ENCODE peak calls at places on chromosomes 3 and 15, in five cellular contexts. One of them, this sample, is unnamed.

GRCh38 chr15:62326460-62327011 is 161.5 kb upstream of the C2CD4B start:
- DNase-seq in uterus: no peak
- DNase-seq in K562: no peak
- DNase-seq in left ventricle myocardium inferior: no peak
- DNase-seq in tibial artery: no peak
- DNase-seq in this sample: no peak

GRCh38 chr3:38992117-38992779 is 59.5 kb downstream of the SCN11A start:
- DNase-seq in uterus: no peak
- DNase-seq in K562: no peak
- DNase-seq in left ventricle myocardium inferior: no peak
- DNase-seq in tibial artery: no peak
- DNase-seq in this sample: no peak

GRCh38 chr3:32643354-32643753 is 41.6 kb upstream of the CNOT10 start:
- DNase-seq in uterus: no peak
- DNase-seq in K562: no peak
- DNase-seq in left ventricle myocardium inferior: no peak
- DNase-seq in tibial artery: no peak
- DNase-seq in this sample: no peak

GRCh38 chr3:122257951-122258350 is 67.1 kb upstream of the CSTA start:
- DNase-seq in uterus: no peak
- DNase-seq in K562: no peak
- DNase-seq in left ventricle myocardium inferior: no peak
- DNase-seq in tibial artery: no peak
- DNase-seq in this sample: no peak

GRCh38 chr3:45497963-45498362 is 96.6 kb upstream of the LIMD1 start:
- DNase-seq in uterus: peak
- DNase-seq in K562: no peak
- DNase-seq in left ventricle myocardium inferior: no peak
- DNase-seq in tibial artery: no peak
- DNase-seq in this sample: no peak

GRCh38 chr3:171453175-171453868 is 6.9 kb downstream of the TNIK start:
- DNase-seq in uterus: no peak
- DNase-seq in K562: peak
- DNase-seq in left ventricle myocardium inferior: no peak
- DNase-seq in tibial artery: no peak
- DNase-seq in this sample: no peak

GRCh38 chr3:27340524-27340923 is 28.7 kb downstream of the NEK10 start:
- DNase-seq in uterus: no peak
- DNase-seq in K562: no peak
- DNase-seq in left ventricle myocardium inferior: no peak
- DNase-seq in tibial artery: no peak
- DNase-seq in this sample: no peak

GRCh38 chr3:134666466-134666865 is 15.6 kb upstream of the KY start:
- DNase-seq in uterus: no peak
- DNase-seq in K562: no peak
- DNase-seq in left ventricle myocardium inferior: no peak
- DNase-seq in tibial artery: no peak
- DNase-seq in this sample: no peak

GRCh38 chr15:79897701-79898113 is 893 bp upstream of the MTHFS start:
- DNase-seq in uterus: no peak
- DNase-seq in K562: no peak
- DNase-seq in left ventricle myocardium inferior: no peak
- DNase-seq in tibial artery: no peak
- DNase-seq in this sample: no peak

GRCh38 chr3:131543714-131544113 is 40.9 kb upstream of the MRPL3 start:
- DNase-seq in uterus: peak
- DNase-seq in K562: no peak
- DNase-seq in left ventricle myocardium inferior: peak
- DNase-seq in tibial artery: no peak
- DNase-seq in this sample: peak

GRCh38 chr15:58165661-58166060 is 27.5 kb downstream of the AQP9 start:
- DNase-seq in uterus: no peak
- DNase-seq in K562: no peak
- DNase-seq in left ventricle myocardium inferior: peak
- DNase-seq in tibial artery: no peak
- DNase-seq in this sample: peak

GRCh38 chr15:29040367-29040745 is 154.6 kb downstream of the APBA2 start:
- DNase-seq in uterus: no peak
- DNase-seq in K562: no peak
- DNase-seq in left ventricle myocardium inferior: no peak
- DNase-seq in tibial artery: no peak
- DNase-seq in this sample: no peak

GRCh38 chr3:128317101-128317697 is 149.5 kb downstream of the DNAJB8 start:
- DNase-seq in uterus: peak
- DNase-seq in K562: no peak
- DNase-seq in left ventricle myocardium inferior: no peak
- DNase-seq in tibial artery: no peak
- DNase-seq in this sample: no peak

GRCh38 chr3:47089605-47090004 is 74.3 kb downstream of the SETD2 start:
- DNase-seq in uterus: no peak
- DNase-seq in K562: no peak
- DNase-seq in left ventricle myocardium inferior: no peak
- DNase-seq in tibial artery: no peak
- DNase-seq in this sample: no peak

GRCh38 chr3:5767304-5767703 is 579.8 kb downstream of the EDEM1 start:
- DNase-seq in uterus: no peak
- DNase-seq in K562: peak
- DNase-seq in left ventricle myocardium inferior: no peak
- DNase-seq in tibial artery: no peak
- DNase-seq in this sample: no peak

GRCh38 chr3:50503504-50503903 is at the start of gene CACNA2D2:
- DNase-seq in uterus: peak
- DNase-seq in K562: peak
- DNase-seq in left ventricle myocardium inferior: peak
- DNase-seq in tibial artery: peak
- DNase-seq in this sample: peak

GRCh38 chr15:58669108-58669507 is 80.4 kb downstream of the ADAM10 start:
- DNase-seq in uterus: no peak
- DNase-seq in K562: peak
- DNase-seq in left ventricle myocardium inferior: no peak
- DNase-seq in tibial artery: no peak
- DNase-seq in this sample: no peak

GRCh38 chr3:54670269-54671000 is 257.4 kb downstream of the LRTM1 start:
- DNase-seq in uterus: no peak
- DNase-seq in K562: no peak
- DNase-seq in left ventricle myocardium inferior: no peak
- DNase-seq in tibial artery: no peak
- DNase-seq in this sample: no peak

GRCh38 chr3:23829242-23829934 is 23.6 kb downstream of the UBE2E1 start:
- DNase-seq in uterus: no peak
- DNase-seq in K562: no peak
- DNase-seq in left ventricle myocardium inferior: no peak
- DNase-seq in tibial artery: no peak
- DNase-seq in this sample: no peak

GRCh38 chr3:138567403-138567802 is 26.7 kb downstream of the CEP70 start:
- DNase-seq in uterus: no peak
- DNase-seq in K562: no peak
- DNase-seq in left ventricle myocardium inferior: no peak
- DNase-seq in tibial artery: no peak
- DNase-seq in this sample: no peak

GRCh38 chr3:117898722-117899121 is 1135.9 kb downstream of the IGSF11 start:
- DNase-seq in uterus: no peak
- DNase-seq in K562: peak
- DNase-seq in left ventricle myocardium inferior: no peak
- DNase-seq in tibial artery: no peak
- DNase-seq in this sample: no peak

GRCh38 chr15:29089731-29090616 is 179.6 kb downstream of the NSMCE3 start:
- DNase-seq in uterus: no peak
- DNase-seq in K562: no peak
- DNase-seq in left ventricle myocardium inferior: no peak
- DNase-seq in tibial artery: no peak
- DNase-seq in this sample: no peak

GRCh38 chr15:35545825-35546580 is at the start of gene DPH6:
- DNase-seq in uterus: peak
- DNase-seq in K562: peak
- DNase-seq in left ventricle myocardium inferior: peak
- DNase-seq in tibial artery: peak
- DNase-seq in this sample: peak

GRCh38 chr3:118557513-118557912 is 477.1 kb downstream of the IGSF11 start:
- DNase-seq in uterus: no peak
- DNase-seq in K562: no peak
- DNase-seq in left ventricle myocardium inferior: no peak
- DNase-seq in tibial artery: no peak
- DNase-seq in this sample: no peak

GRCh38 chr3:71924721-71925120 is 139.8 kb upstream of the PROK2 start:
- DNase-seq in uterus: no peak
- DNase-seq in K562: no peak
- DNase-seq in left ventricle myocardium inferior: no peak
- DNase-seq in tibial artery: no peak
- DNase-seq in this sample: no peak

GRCh38 chr3:107412376-107412775 is 35.1 kb downstream of the CCDC54 start:
- DNase-seq in uterus: no peak
- DNase-seq in K562: no peak
- DNase-seq in left ventricle myocardium inferior: no peak
- DNase-seq in tibial artery: no peak
- DNase-seq in this sample: no peak

GRCh38 chr3:123724306-123724705 is 139.5 kb upstream of the HACD2 start:
- DNase-seq in uterus: no peak
- DNase-seq in K562: peak
- DNase-seq in left ventricle myocardium inferior: no peak
- DNase-seq in tibial artery: no peak
- DNase-seq in this sample: no peak

GRCh38 chr3:52518723-52519444 is 14.8 kb downstream of the NT5DC2 start:
- DNase-seq in uterus: peak
- DNase-seq in K562: peak
- DNase-seq in left ventricle myocardium inferior: no peak
- DNase-seq in tibial artery: no peak
- DNase-seq in this sample: no peak

GRCh38 chr3:152745677-152746076 is 89.3 kb upstream of the P2RY1 start:
- DNase-seq in uterus: no peak
- DNase-seq in K562: no peak
- DNase-seq in left ventricle myocardium inferior: no peak
- DNase-seq in tibial artery: no peak
- DNase-seq in this sample: no peak

GRCh38 chr3:11479230-11479620 is 164.5 kb downstream of the VGLL4 start:
- DNase-seq in uterus: no peak
- DNase-seq in K562: no peak
- DNase-seq in left ventricle myocardium inferior: no peak
- DNase-seq in tibial artery: no peak
- DNase-seq in this sample: no peak

GRCh38 chr3:132135628-132136333 is 101.0 kb upstream of the CPNE4 start:
- DNase-seq in uterus: no peak
- DNase-seq in K562: no peak
- DNase-seq in left ventricle myocardium inferior: no peak
- DNase-seq in tibial artery: no peak
- DNase-seq in this sample: no peak

GRCh38 chr3:46114324-46114988 is 87.2 kb upstream of the XCR1 start:
- DNase-seq in uterus: no peak
- DNase-seq in K562: no peak
- DNase-seq in left ventricle myocardium inferior: no peak
- DNase-seq in tibial artery: no peak
- DNase-seq in this sample: no peak

GRCh38 chr15:65355173-65355982 is 22.4 kb downstream of the IGDCC3 start:
- DNase-seq in uterus: no peak
- DNase-seq in K562: peak
- DNase-seq in left ventricle myocardium inferior: no peak
- DNase-seq in tibial artery: no peak
- DNase-seq in this sample: no peak

GRCh38 chr3:113051827-113052226 is 61.0 kb downstream of the GTPBP8 start:
- DNase-seq in uterus: peak
- DNase-seq in K562: no peak
- DNase-seq in left ventricle myocardium inferior: no peak
- DNase-seq in tibial artery: no peak
- DNase-seq in this sample: no peak

GRCh38 chr3:113053169-113053568 is 62.4 kb downstream of the GTPBP8 start:
- DNase-seq in uterus: no peak
- DNase-seq in K562: no peak
- DNase-seq in left ventricle myocardium inferior: no peak
- DNase-seq in tibial artery: no peak
- DNase-seq in this sample: no peak

GRCh38 chr3:113055201-113055600 is 64.4 kb downstream of the GTPBP8 start:
- DNase-seq in uterus: no peak
- DNase-seq in K562: no peak
- DNase-seq in left ventricle myocardium inferior: no peak
- DNase-seq in tibial artery: no peak
- DNase-seq in this sample: no peak

GRCh38 chr3:113057117-113057516 is 66.3 kb downstream of the GTPBP8 start:
- DNase-seq in uterus: no peak
- DNase-seq in K562: no peak
- DNase-seq in left ventricle myocardium inferior: no peak
- DNase-seq in tibial artery: no peak
- DNase-seq in this sample: no peak

GRCh38 chr3:113054552-113054951 is 63.8 kb downstream of the GTPBP8 start:
- DNase-seq in uterus: no peak
- DNase-seq in K562: no peak
- DNase-seq in left ventricle myocardium inferior: no peak
- DNase-seq in tibial artery: no peak
- DNase-seq in this sample: no peak
- TF ChIP-seq CTCF in uterus: no peak
- TF ChIP-seq CTCF in K562: no peak
- TF ChIP-seq CTCF in left ventricle myocardium inferior: no peak
- TF ChIP-seq CTCF in tibial artery: no peak
- TF ChIP-seq CTCF in this sample: no peak

GRCh38 chr3:177427096-177427495 is 229.8 kb upstream of the TBL1XR1 start:
- DNase-seq in uterus: no peak
- DNase-seq in K562: no peak
- DNase-seq in left ventricle myocardium inferior: no peak
- DNase-seq in tibial artery: no peak
- DNase-seq in this sample: no peak
- H3K4me3 ChIP-seq in uterus: no peak
- H3K4me3 ChIP-seq in K562: no peak
- H3K4me3 ChIP-seq in left ventricle myocardium inferior: no peak
- H3K4me3 ChIP-seq in tibial artery: no peak
- H3K4me3 ChIP-seq in this sample: no peak

GRCh38 chr3:49119439-49119838 is 1.2 kb downstream of the USP19 start:
- DNase-seq in uterus: no peak
- DNase-seq in K562: no peak
- DNase-seq in left ventricle myocardium inferior: no peak
- DNase-seq in tibial artery: no peak
- DNase-seq in this sample: no peak
- H3K27ac ChIP-seq in uterus: peak
- H3K27ac ChIP-seq in K562: peak
- H3K27ac ChIP-seq in left ventricle myocardium inferior: peak
- H3K27ac ChIP-seq in tibial artery: peak
- H3K27ac ChIP-seq in this sample: peak

DNA sequence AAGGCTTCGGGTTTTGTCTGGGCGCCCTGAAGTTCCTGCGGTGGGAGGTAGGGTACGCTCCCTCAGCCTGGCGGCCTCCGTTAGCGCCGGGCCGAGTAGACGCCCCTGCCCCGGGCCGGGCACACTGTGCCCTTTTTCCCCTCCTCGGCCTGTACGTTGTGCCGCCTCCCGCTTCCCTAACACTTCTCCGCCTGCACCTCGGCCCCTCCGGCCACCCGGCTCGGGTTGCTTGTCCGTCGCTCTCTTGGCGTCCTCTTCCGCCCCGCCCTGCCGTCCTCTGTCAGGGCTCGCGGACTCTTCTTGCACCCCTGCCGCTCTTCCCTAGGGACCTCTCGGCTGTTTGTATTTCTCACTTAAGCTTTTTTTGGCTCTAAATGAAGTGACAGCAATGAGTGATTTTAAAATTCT is 384 bp downstream of the KNL1 start:
- DNase-seq in uterus: peak
- DNase-seq in K562: peak
- DNase-seq in left ventricle myocardium inferior: peak
- DNase-seq in tibial artery: peak
- DNase-seq in this sample: peak
- TF ChIP-seq CTCF in uterus: no peak
- TF ChIP-seq CTCF in K562: no peak
- TF ChIP-seq CTCF in left ventricle myocardium inferior: peak
- TF ChIP-seq CTCF in tibial artery: no peak
- TF ChIP-seq CTCF in this sample: no peak

GRCh38 chr3:22371036-22371435 is 620.0 kb upstream of the ZNF385D start:
- DNase-seq in uterus: no peak
- DNase-seq in K562: no peak
- DNase-seq in left ventricle myocardium inferior: no peak
- DNase-seq in tibial artery: no peak
- DNase-seq in this sample: no peak
- H3K4me3 ChIP-seq in uterus: no peak
- H3K4me3 ChIP-seq in K562: no peak
- H3K4me3 ChIP-seq in left ventricle myocardium inferior: no peak
- H3K4me3 ChIP-seq in tibial artery: no peak
- H3K4me3 ChIP-seq in this sample: no peak